ENCODE peak calls at places on chromosomes 12 and 14, in four cellular contexts. P is K562, B is HepG2, I is GM12878. V is an unnamed sample.

GRCh38 chr14:52641745-52642144 is 53.6 kb downstream of the ERO1A start:
- DNase-seq in B (no peak), P (no peak), I (no peak), V (no peak)

GRCh38 chr12:6367969-6368892 is 7.1 kb downstream of the SCNN1A start:
- DNase-seq in I (no peak), P (no peak), B (no peak), V (no peak)

GRCh38 chr14:30906752-30907658 is 32.6 kb downstream of the COCH start:
- DNase-seq in P (no peak), I (no peak), B (peak; percentile 58), V (peak; percentile 26)

GRCh38 chr12:121060149-121061001 is 21.3 kb upstream of the OASL start:
- DNase-seq in I (peak; percentile 56), B (peak; percentile 63), P (peak; percentile 42), V (peak; percentile 48)

GRCh38 chr12:60995256-60995825 is 1264.9 kb upstream of the USP15 start:
- DNase-seq in I (no peak), P (no peak), B (no peak), V (no peak)

GRCh38 chr14:101889366-101889765 is 75.0 kb upstream of the DYNC1H1 start:
- DNase-seq in B (no peak), I (no peak), P (no peak), V (no peak)

GRCh38 chr12:104656921-104657320 is 200.2 kb downstream of the CHST11 start:
- DNase-seq in B (no peak), P (no peak), I (no peak), V (no peak)

GRCh38 chr12:5402536-5402935 is 29.4 kb upstream of the NTF3 start:
- DNase-seq in P (no peak), I (no peak), B (no peak), V (no peak)

GRCh38 chr14:23174785-23175184 is 8.7 kb downstream of the SLC7A8 start:
- DNase-seq in P (no peak), B (no peak), I (no peak), V (no peak)

GRCh38 chr12:388547-389137 is 478 bp downstream of the KDM5A start:
- DNase-seq in B (no peak), P (no peak), I (no peak), V (no peak)

GRCh38 chr14:105467249-105467941 is 7.2 kb upstream of the CRIP2 start:
- DNase-seq in B (no peak), I (no peak), P (no peak), V (no peak)

GRCh38 chr14:61280526-61281185 is 482 bp downstream of the TMEM30B start:
- DNase-seq in P (no peak), I (no peak), B (no peak), V (peak; percentile 83)

GRCh38 chr12:23014749-23015148 is 389.8 kb downstream of the ETNK1 start:
- DNase-seq in I (no peak), B (no peak), P (no peak), V (no peak)

GRCh38 chr12:119540476-119540875 is 53.1 kb upstream of the TMEM233 start:
- DNase-seq in P (no peak), B (no peak), I (no peak), V (no peak)

GRCh38 chr14:29741909-29742401 is 185.7 kb downstream of the PRKD1 start:
- DNase-seq in I (no peak), B (no peak), P (no peak), V (no peak)

DNA sequence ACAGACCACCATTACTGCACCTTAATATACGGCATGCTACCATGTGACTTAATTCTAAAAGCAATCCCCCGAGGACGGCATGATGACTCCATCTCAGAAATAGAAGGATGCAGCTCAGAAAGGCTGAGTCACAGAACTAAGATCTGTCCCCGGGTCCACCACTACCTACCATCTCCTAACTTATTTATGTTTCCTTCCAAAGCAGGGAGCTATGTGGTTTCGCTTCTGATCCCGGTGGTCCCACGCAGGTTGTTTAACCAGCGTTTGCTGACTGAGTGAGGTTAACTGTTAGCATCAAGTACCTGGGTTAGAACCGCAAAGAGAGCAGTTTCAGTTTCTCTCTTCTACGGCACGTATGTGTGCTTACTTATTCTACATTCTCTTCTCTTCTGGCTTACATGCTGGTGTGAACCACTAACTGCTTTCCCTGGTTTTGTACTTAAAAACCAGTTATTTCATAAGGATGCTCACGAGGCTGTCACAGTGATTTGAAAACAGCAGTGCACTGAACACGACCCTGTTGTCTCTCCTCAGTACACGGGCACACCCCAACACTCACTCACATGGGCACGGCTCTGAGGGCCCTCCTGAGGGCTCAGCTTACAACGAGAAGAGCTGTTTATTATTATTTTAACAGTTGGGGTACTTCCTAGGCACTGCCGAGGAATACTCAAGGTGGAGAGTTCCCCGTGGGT is 66.7 kb downstream of the CCDC88C start:
- DNase-seq in B (no peak), P (no peak), I (peak; percentile 91), V (no peak)
- TF ChIP-seq USF2 in B (no peak), P (no peak), I (no peak), V (no peak)

DNA sequence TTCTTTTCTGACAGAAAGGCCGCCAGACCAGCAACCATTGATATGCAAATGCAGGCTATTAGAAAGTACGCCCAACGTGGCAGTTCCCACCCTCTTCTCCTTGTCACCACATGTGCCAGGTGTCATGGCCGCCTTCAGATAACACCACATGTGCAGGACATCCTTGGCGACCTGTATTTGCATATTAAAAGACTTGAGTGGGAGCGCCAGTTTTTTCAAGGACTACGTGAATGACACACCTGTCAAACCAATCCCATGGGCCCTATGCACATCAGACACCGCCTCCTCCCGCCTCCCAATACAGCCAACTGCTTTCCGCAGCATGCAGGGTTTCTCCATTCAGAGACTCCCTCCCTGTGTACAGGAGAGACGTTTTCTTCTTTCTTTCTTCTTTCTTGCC is 318.6 kb upstream of the FAR2 start:
- DNase-seq in P (no peak), I (no peak), B (no peak), V (no peak)
- TF ChIP-seq FOXM1 in P (no peak), I (no peak), B (no peak), V (no peak)

GRCh38 chr12:52836491-52837175 is 2.5 kb upstream of the KRT79 start:
- DNase-seq in I (no peak), P (no peak), B (no peak), V (no peak)

GRCh38 chr12:52835271-52836041 is 1.3 kb upstream of the KRT79 start:
- DNase-seq in I (no peak), B (no peak), P (peak; percentile 15), V (no peak)

GRCh38 chr12:52837341-52837741 is 3.2 kb upstream of the KRT79 start:
- DNase-seq in B (no peak), P (no peak), I (no peak), V (no peak)

GRCh38 chr12:52834727-52835001 is 553 bp upstream of the KRT79 start:
- DNase-seq in I (no peak), P (no peak), B (no peak), V (no peak)

DNA sequence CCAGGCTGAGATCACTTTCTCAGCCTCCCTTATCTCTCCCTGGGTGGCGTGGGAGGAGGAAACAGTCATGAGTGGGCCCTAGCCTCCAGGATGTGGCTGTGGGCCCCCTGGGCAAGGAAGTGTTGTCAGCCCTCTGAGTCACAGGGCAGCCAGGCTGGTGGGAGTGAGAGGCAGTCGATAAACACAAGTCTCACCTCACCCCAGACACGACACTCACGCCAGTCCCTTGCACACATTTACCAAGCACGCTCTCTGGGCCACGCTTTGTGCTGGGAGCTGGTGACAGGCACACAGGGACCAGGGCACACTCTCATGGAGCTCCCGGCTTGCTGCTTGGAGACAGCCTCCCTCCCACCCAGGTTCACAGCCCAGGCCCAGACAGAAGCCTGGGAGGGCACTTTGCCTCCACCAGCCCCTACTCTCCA is 1.9 kb upstream of the KRT79 start:
- DNase-seq in P (peak; percentile 50), I (no peak), B (no peak), V (no peak)
- TF ChIP-seq USF2 in P (no peak), I (no peak), B (no peak), V (no peak)

GRCh38 chr12:130765186-130765659 is 49.1 kb upstream of the RIMBP2 start:
- DNase-seq in B (no peak), P (peak; percentile 27), I (no peak), V (no peak)

GRCh38 chr12:130764475-130765185 is 48.5 kb upstream of the RIMBP2 start:
- DNase-seq in B (no peak), P (peak; percentile 44), I (peak; percentile 59), V (no peak)

GRCh38 chr12:130770413-130771028 is 54.4 kb upstream of the RIMBP2 start:
- DNase-seq in I (no peak), P (no peak), B (no peak), V (no peak)

GRCh38 chr12:130766470-130766869 is 50.4 kb upstream of the RIMBP2 start:
- DNase-seq in I (no peak), P (no peak), B (no peak), V (no peak)

DNA sequence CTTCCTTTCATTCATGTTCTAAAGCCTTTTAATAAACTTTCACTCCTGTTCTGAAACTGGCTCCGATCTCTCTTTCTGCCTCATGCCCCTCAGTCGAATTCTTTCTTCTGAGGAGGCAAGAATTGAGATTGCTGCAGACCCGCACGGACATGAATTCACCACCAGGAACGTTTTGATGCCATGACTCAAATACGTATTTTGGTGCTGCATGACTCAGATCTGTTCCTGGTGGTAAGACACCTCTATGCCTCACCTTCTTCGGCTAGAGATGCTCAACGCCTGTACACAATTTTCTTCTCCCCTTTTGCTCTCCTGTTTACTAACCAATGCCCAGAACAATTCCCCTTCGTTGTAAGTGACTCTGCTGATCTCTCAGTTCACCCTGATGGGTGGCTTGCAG is 52.0 kb upstream of the RIMBP2 start:
- DNase-seq in B (no peak), P (no peak), I (no peak), V (no peak)
- TF ChIP-seq FOXM1 in B (no peak), P (no peak), I (no peak), V (no peak)